ENCODE peak calls at places on chromosomes 13 and 19, in eight cellular contexts. W, R, Z, B, I, N, L and J are unnamed samples. For H3K4me1, the result is how much of the 10 kb centered on the place peaks cover.

GRCh38 chr13:35697281-35697680 is 220.8 kb upstream of the MAB21L1 start:
- DNase-seq in W (no peak), R (no peak), Z (peak), B (no peak), I (no peak), N (no peak), L (no peak), J (peak)

GRCh38 chr19:55549500-55550320 is 4.4 kb upstream of the SBK3 start:
- DNase-seq in W (no peak), R (peak), Z (peak), B (no peak), I (peak), N (peak), L (peak), J (no peak)

GRCh38 chr19:13861714-13862531 is 15.0 kb upstream of the NANOS3 start:
- DNase-seq in W (peak), R (no peak), Z (peak), B (peak), I (peak), N (peak), L (peak), J (peak)

GRCh38 chr13:94335786-94336357 is 143.6 kb downstream of the DCT start:
- DNase-seq in W (no peak), R (no peak), Z (no peak), B (no peak), I (no peak), N (no peak), L (no peak), J (no peak)

GRCh38 chr13:30880756-30881155 is 25.3 kb upstream of the MEDAG start:
- DNase-seq in W (no peak), R (no peak), Z (no peak), B (no peak), I (no peak), N (peak), L (no peak), J (no peak)

GRCh38 chr19:55373993-55374757 is 2.5 kb upstream of the TMEM190 start:
- DNase-seq in W (no peak), R (no peak), Z (no peak), B (no peak), I (no peak), N (no peak), L (no peak), J (no peak)

GRCh38 chr13:31172535-31172934 is 10.8 kb upstream of the HSPH1 start:
- DNase-seq in W (no peak), R (peak), Z (no peak), B (no peak), I (no peak), N (peak), L (no peak), J (no peak)

GRCh38 chr13:109760951-109761350 is 25.4 kb downstream of the IRS2 start:
- DNase-seq in W (no peak), R (no peak), Z (no peak), B (no peak), I (no peak), N (no peak), L (no peak), J (no peak)

GRCh38 chr19:51357952-51358351 is 8.2 kb downstream of the ETFB start:
- DNase-seq in W (no peak), R (no peak), Z (no peak), B (no peak), I (no peak), N (no peak), L (no peak), J (no peak)

GRCh38 chr19:30223866-30224688 is 148.1 kb upstream of the ZNF536 start:
- DNase-seq in W (no peak), R (no peak), Z (no peak), B (no peak), I (no peak), N (no peak), L (no peak), J (no peak)

GRCh38 chr13:56528040-56528760 is 612.5 kb upstream of the PRR20A start:
- DNase-seq in W (no peak), R (no peak), Z (no peak), B (no peak), I (no peak), N (no peak), L (no peak), J (no peak)

GRCh38 chr13:32811297-32811800 is 204.9 kb upstream of the KL start:
- DNase-seq in W (peak), R (no peak), Z (no peak), B (no peak), I (peak), N (no peak), L (no peak), J (no peak)

GRCh38 chr13:69720278-69720983 is 387.2 kb upstream of the ATXN8OS start:
- DNase-seq in W (no peak), R (no peak), Z (no peak), B (no peak), I (peak), N (peak), L (no peak), J (no peak)

GRCh38 chr13:30895773-30896172 is 10.3 kb upstream of the MEDAG start:
- DNase-seq in W (no peak), R (no peak), Z (peak), B (peak), I (no peak), N (no peak), L (no peak), J (peak)

GRCh38 chr13:24892844-24893243 is 128.9 kb downstream of the RNF17 start:
- DNase-seq in W (no peak), R (no peak), Z (no peak), B (no peak), I (no peak), N (no peak), L (no peak), J (no peak)

GRCh38 chr13:90302113-90302512 is 1045.4 kb upstream of the MIR17HG start:
- DNase-seq in W (no peak), R (no peak), Z (no peak), B (no peak), I (no peak), N (no peak), L (no peak), J (no peak)

GRCh38 chr13:28872427-28873176 is 52.5 kb downstream of the MTUS2 start:
- DNase-seq in W (no peak), R (no peak), Z (no peak), B (no peak), I (no peak), N (no peak), L (no peak), J (no peak)

GRCh38 chr13:40470665-40471064 is 195.8 kb downstream of the FOXO1 start:
- DNase-seq in W (no peak), R (no peak), Z (no peak), B (no peak), I (no peak), N (no peak), L (no peak), J (no peak)

GRCh38 chr19:44653977-44654784 is 10.5 kb downstream of the PVR start:
- DNase-seq in W (peak), R (no peak), Z (peak), B (peak), I (peak), N (peak), L (peak), J (peak)

GRCh38 chr19:17075860-17076538 is 422 bp downstream of the MYO9B start:
- DNase-seq in W (no peak), R (no peak), Z (peak), B (peak), I (peak), N (no peak), L (peak), J (peak)

GRCh38 chr13:103351035-103351828 is 285.0 kb upstream of the SLC10A2 start:
- DNase-seq in W (no peak), R (no peak), Z (peak), B (no peak), I (peak), N (no peak), L (no peak), J (no peak)

GRCh38 chr19:56748443-56748842 is 76.9 kb upstream of the ZNF835 start:
- DNase-seq in W (no peak), R (no peak), Z (peak), B (no peak), I (no peak), N (peak), L (no peak), J (no peak)

GRCh38 chr13:24931450-24932217 is 164.3 kb upstream of the PABPC3 start:
- DNase-seq in W (no peak), R (no peak), Z (peak), B (no peak), I (no peak), N (no peak), L (no peak), J (no peak)

GRCh38 chr19:18425515-18426415 is 6.6 kb downstream of the SSBP4 start:
- DNase-seq in W (no peak), R (no peak), Z (peak), B (no peak), I (peak), N (no peak), L (no peak), J (no peak)

GRCh38 chr13:99501135-99501951 is at the start of gene TM9SF2:
- DNase-seq in W (peak), R (peak), Z (peak), B (peak), I (peak), N (peak), L (peak), J (peak)

GRCh38 chr19:10835089-10835753 is 791 bp downstream of the TMED1 start:
- DNase-seq in W (peak), R (no peak), Z (no peak), B (peak), I (no peak), N (no peak), L (peak), J (no peak)

GRCh38 chr13:46229251-46229650 is 17.5 kb downstream of the LRRC63 start:
- DNase-seq in W (peak), R (no peak), Z (no peak), B (no peak), I (no peak), N (no peak), L (no peak), J (no peak)

GRCh38 chr13:101035119-101035620 is 360.6 kb upstream of the TMTC4 start:
- DNase-seq in W (no peak), R (no peak), Z (no peak), B (no peak), I (no peak), N (no peak), L (no peak), J (no peak)

GRCh38 chr13:113448545-113448884 is 4.8 kb downstream of the ADPRHL1 start:
- DNase-seq in W (no peak), R (no peak), Z (no peak), B (no peak), I (peak), N (peak), L (peak), J (no peak)

GRCh38 chr13:110433014-110433413 is 125.9 kb downstream of the COL4A2 start:
- DNase-seq in W (no peak), R (no peak), Z (no peak), B (no peak), I (no peak), N (no peak), L (no peak), J (no peak)

GRCh38 chr13:110554946-110555345 is 6.6 kb downstream of the RAB20 start:
- DNase-seq in W (no peak), R (no peak), Z (no peak), B (no peak), I (no peak), N (no peak), L (no peak), J (no peak)

GRCh38 chr19:5719274-5719960 is 529 bp downstream of the LONP1 start:
- DNase-seq in W (no peak), R (no peak), Z (peak), B (peak), I (no peak), N (no peak), L (no peak), J (no peak)

GRCh38 chr13:109139346-109139745 is 509.9 kb downstream of the MYO16 start:
- DNase-seq in W (no peak), R (no peak), Z (no peak), B (no peak), I (no peak), N (no peak), L (no peak), J (no peak)

GRCh38 chr19:2087621-2088100 is 8.5 kb downstream of the MOB3A start:
- DNase-seq in W (no peak), R (no peak), Z (no peak), B (no peak), I (peak), N (no peak), L (no peak), J (no peak)
- H3K4me1 ChIP-seq in W (under half), R (under half), Z (under half), B (under half), I (under half), N (half or more), L (half or more), J (half or more)

GRCh38 chr19:49658566-49659442 is 6.9 kb downstream of the IRF3 start:
- DNase-seq in W (no peak), R (no peak), Z (no peak), B (no peak), I (no peak), N (no peak), L (no peak), J (no peak)
- TF ChIP-seq POLR2AphosphoS5 in W (no peak), R (no peak), Z (no peak), B (no peak), I (no peak), N (no peak), L (no peak), J (no peak)

GRCh38 chr19:43124360-43124759 is 41.9 kb upstream of the PSG2 start:
- DNase-seq in W (no peak), R (no peak), Z (peak), B (no peak), I (no peak), N (no peak), L (no peak), J (no peak)
- H3K4me1 ChIP-seq in W (under half), R (under half), Z (under half), B (under half), I (under half), N (under half), L (under half), J (under half)

GRCh38 chr19:38731654-38732301 is 12.5 kb downstream of the CAPN12 start:
- DNase-seq in W (peak), R (no peak), Z (no peak), B (peak), I (peak), N (no peak), L (peak), J (no peak)
- TF ChIP-seq POLR2AphosphoS5 in W (no peak), R (peak), Z (no peak), B (no peak), I (no peak), N (no peak), L (no peak), J (no peak)

GRCh38 chr13:53781941-53782340 is 753.3 kb downstream of the OLFM4 start:
- DNase-seq in W (no peak), R (no peak), Z (peak), B (no peak), I (no peak), N (no peak), L (no peak), J (no peak)
- H3K4me1 ChIP-seq in W (under half), R (under half), Z (under half), B (under half), I (under half), N (under half), L (under half), J (under half)

GRCh38 chr13:42039946-42040729 is 8.3 kb upstream of the DGKH start:
- DNase-seq in W (peak), R (no peak), Z (peak), B (peak), I (peak), N (no peak), L (peak), J (peak)

GRCh38 chr13:42040730-42041016 is 7.8 kb upstream of the DGKH start:
- DNase-seq in W (no peak), R (no peak), Z (no peak), B (no peak), I (no peak), N (no peak), L (no peak), J (no peak)

GRCh38 chr13:42041017-42041683 is 7.3 kb upstream of the DGKH start:
- DNase-seq in W (peak), R (no peak), Z (peak), B (peak), I (peak), N (no peak), L (peak), J (no peak)

GRCh38 chr13:42038661-42039456 is 9.6 kb upstream of the DGKH start:
- DNase-seq in W (no peak), R (no peak), Z (no peak), B (no peak), I (no peak), N (no peak), L (no peak), J (no peak)

GRCh38 chr13:42039457-42039945 is 8.9 kb upstream of the DGKH start:
- DNase-seq in W (peak), R (no peak), Z (no peak), B (peak), I (no peak), N (no peak), L (no peak), J (no peak)
- TF ChIP-seq POLR2AphosphoS5 in W (peak), R (no peak), Z (no peak), B (no peak), I (no peak), N (no peak), L (no peak), J (no peak)

DNA sequence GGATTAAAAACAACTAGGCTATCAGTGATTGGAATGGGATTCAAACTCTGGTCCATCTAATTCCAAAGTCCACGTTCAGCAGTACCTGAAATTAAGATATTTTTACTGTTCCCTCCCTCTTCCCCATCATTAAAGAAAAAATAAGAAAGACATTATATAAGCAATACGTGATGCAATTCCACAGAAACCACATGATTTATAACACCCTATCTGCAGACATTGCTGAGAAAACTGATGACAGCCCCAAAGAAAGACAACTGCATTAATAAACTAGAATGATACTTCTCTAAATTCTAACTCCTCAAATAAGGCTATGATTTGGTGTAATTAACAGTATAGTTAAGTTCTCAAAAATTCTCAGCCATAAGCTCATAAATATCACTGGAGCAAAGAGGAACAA is 19.1 kb downstream of the LNX2 start:
- DNase-seq in W (no peak), R (no peak), Z (no peak), B (no peak), I (no peak), N (no peak), L (no peak), J (no peak)
- H3K4me1 ChIP-seq in W (under half), R (under half), Z (under half), B (under half), I (under half), N (half or more), L (half or more), J (under half)

DNA sequence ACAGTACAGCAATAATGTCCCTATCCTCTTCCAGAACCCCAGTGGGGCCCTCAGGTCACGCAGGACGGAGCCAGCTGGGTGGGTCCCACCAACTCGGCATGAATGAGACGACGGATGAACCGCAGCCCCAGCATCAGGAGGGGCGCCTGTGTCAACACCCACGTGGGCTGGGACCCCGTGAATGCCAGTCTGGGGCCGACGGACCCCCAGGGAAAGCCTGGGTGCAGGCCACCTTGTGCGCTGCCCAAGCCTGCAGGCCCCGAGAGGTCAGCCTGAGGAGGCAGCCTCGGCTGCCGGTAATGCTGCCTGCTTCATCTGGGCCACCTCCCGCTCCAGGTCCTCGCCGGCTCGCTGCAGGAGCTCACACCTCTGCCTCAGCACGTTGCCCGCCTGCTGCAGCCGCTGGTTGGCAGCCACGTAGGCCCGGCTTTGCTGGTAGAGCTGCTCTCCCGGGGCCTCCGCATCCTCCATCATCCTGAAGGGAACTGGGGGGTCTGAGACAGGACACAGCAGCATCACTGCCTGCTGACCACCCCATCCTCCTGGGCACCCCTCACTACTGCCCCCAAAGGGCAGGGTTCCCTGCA is 4.2 kb downstream of the C19orf25 start:
- DNase-seq in W (no peak), R (no peak), Z (no peak), B (no peak), I (no peak), N (no peak), L (no peak), J (no peak)
- TF ChIP-seq POLR2AphosphoS5 in W (no peak), R (no peak), Z (no peak), B (no peak), I (no peak), N (no peak), L (no peak), J (no peak)